ENCODE peak calls at places on chromosomes 7 and 10, in nine cellular contexts. J is A549, F is uterus, K is adrenal gland, P is thoracic aorta, Y is esophagus squamous epithelium, B is AG04449, T is ovary, X is mammary epithelial cell. E is an unnamed sample.

GRCh38 chr10:50461123-50461522 is 162.6 kb downstream of the SGMS1 start:
- DNase-seq in B (no peak), K (no peak), J (no peak), P (no peak), T (no peak), X (no peak), F (no peak), Y (no peak), E (no peak)

GRCh38 chr7:80453699-80454340 is 58.0 kb downstream of the GNAT3 start:
- DNase-seq in P (no peak), K (no peak), T (no peak), J (peak), B (no peak), F (no peak), Y (no peak), X (no peak), E (no peak)

GRCh38 chr10:29285624-29286051 is 3.2 kb upstream of the LYZL1 start:
- DNase-seq in K (no peak), J (no peak), X (no peak), P (no peak), F (no peak), Y (no peak), B (no peak), T (no peak), E (no peak)

GRCh38 chr7:130458256-130458655 is 17.4 kb upstream of the CEP41 start:
- DNase-seq in B (no peak), J (no peak), K (no peak), T (no peak), F (no peak), P (no peak), X (no peak), Y (no peak), E (no peak)

GRCh38 chr7:78953726-78954363 is 499.6 kb downstream of the MAGI2 start:
- DNase-seq in K (no peak), P (no peak), J (no peak), F (no peak), X (no peak), Y (no peak), T (no peak), B (no peak), E (no peak)

GRCh38 chr7:1662767-1663166 is 7.3 kb upstream of the ELFN1 start:
- DNase-seq in J (no peak), P (no peak), X (no peak), K (no peak), Y (no peak), F (peak), T (peak), B (no peak), E (no peak)

GRCh38 chr7:40232242-40232929 is 97.6 kb downstream of the SUGCT start:
- DNase-seq in P (no peak), T (no peak), F (no peak), X (peak), Y (no peak), J (peak), B (peak), K (peak), E (peak)

GRCh38 chr10:15990523-15991129 is 130.3 kb upstream of the MINDY3 start:
- DNase-seq in J (no peak), X (no peak), Y (no peak), P (no peak), B (no peak), T (no peak), F (no peak), K (no peak), E (no peak)

GRCh38 chr10:110363572-110364411 is 59.1 kb upstream of the SMNDC1 start:
- DNase-seq in T (no peak), F (no peak), P (no peak), K (no peak), J (no peak), X (peak), Y (no peak), B (no peak), E (no peak)

GRCh38 chr10:23174075-23174973 is 17.8 kb upstream of the PTF1A start:
- DNase-seq in P (no peak), K (no peak), Y (no peak), B (no peak), T (no peak), J (no peak), X (peak), F (no peak), E (no peak)

GRCh38 chr10:75465110-75465509 is 33.7 kb downstream of the LRMDA start:
- DNase-seq in P (no peak), Y (no peak), F (no peak), J (no peak), B (no peak), T (no peak), K (no peak), X (peak), E (no peak)

GRCh38 chr10:22476601-22477364 is 131.5 kb downstream of the SPAG6 start:
- DNase-seq in B (no peak), X (no peak), K (no peak), P (no peak), F (no peak), T (no peak), Y (no peak), J (no peak), E (no peak)

DNA sequence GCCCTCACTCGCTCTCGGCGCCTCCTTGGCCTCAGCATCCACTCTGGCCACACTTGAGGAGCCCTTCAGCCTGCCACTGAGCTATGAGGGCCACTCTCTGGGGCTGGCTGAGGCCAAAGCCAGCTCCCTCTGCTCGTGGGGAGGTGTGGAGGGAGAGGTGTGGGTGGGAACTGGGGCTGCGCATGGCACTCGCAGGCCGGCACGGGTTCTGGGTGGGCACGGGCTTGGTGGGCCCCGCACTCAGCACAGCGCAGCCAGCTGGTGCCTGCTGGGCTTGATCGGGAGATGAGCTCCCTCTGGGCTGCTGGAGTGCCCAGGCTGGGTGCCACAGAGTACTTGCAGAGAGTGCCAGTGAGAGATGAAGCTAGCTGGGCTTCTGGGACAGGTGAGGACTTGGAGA is 875.5 kb downstream of the XPNPEP1 start:
- DNase-seq in F (no peak), X (no peak), T (no peak), P (no peak), B (no peak), K (no peak), Y (no peak), J (no peak), E (no peak)
- H3K4me3 ChIP-seq in F (no peak), X (no peak), T (no peak), P (no peak), B (no peak), K (no peak), Y (no peak), J (no peak), E (no peak)

DNA sequence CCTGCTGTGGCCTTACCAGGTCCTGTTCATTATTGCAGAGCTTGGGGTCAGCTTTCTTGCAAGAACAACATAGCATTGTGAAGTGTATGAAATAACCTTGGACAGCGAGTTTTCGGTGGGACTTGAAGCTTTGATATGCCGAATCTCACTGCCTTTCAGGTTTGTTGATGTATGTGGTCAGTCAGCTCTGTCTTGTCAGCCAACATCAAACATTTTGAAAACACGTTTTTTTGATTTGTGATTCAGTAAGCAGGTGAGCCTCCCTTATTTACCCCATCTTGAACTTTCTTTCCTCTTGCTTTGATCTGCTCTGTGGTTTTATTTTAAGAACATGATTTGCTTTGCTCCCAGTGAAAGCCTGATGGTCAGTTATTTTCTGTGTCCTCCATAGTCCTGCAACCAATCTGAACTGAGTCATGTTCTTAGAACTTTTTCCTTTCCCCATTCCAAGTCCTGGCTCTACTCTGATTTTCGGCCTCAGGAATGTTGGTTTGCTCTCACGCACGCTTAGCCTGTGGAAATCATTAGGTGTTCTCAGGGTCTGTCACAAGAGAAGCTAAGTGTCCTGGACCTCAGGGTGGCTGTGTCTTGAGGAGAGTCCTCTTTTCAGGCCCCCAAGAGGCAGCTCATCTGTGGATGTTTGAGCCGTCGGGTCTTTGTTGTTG is 8.7 kb downstream of the WBP1L start:
- DNase-seq in Y (no peak), F (peak), K (peak), B (peak), X (no peak), P (no peak), J (no peak), T (peak), E (no peak)
- H3K4me3 ChIP-seq in Y (no peak), F (no peak), K (no peak), B (no peak), X (no peak), P (peak), J (no peak), T (no peak), E (no peak)

GRCh38 chr10:89416465-89416864 is 2.1 kb downstream of the IFIT5 start:
- DNase-seq in J (no peak), T (no peak), X (no peak), Y (no peak), P (no peak), B (no peak), F (no peak), K (no peak), E (no peak)
- H3K4me3 ChIP-seq in J (no peak), T (no peak), X (no peak), Y (no peak), P (no peak), B (no peak), F (no peak), K (no peak), E (no peak)

GRCh38 chr10:89838002-89838615 is 136.7 kb downstream of the KIF20B start:
- DNase-seq in B (no peak), P (no peak), X (no peak), J (no peak), K (no peak), F (no peak), Y (no peak), T (no peak), E (no peak)
- H3K4me3 ChIP-seq in B (peak), P (peak), X (no peak), J (no peak), K (no peak), F (peak), Y (peak), T (peak), E (peak)

GRCh38 chr7:142799483-142799882 is 28.7 kb downstream of the PRSS2 start:
- DNase-seq in F (no peak), B (no peak), J (no peak), Y (no peak), K (no peak), X (no peak), P (no peak), T (no peak), E (no peak)

GRCh38 chr7:142797342-142797798 is 26.6 kb downstream of the PRSS2 start:
- DNase-seq in Y (no peak), T (no peak), X (no peak), K (no peak), F (no peak), B (no peak), P (no peak), J (no peak), E (no peak)

GRCh38 chr7:142798451-142799438 is 28.0 kb downstream of the PRSS2 start:
- DNase-seq in B (no peak), K (no peak), J (no peak), T (no peak), F (no peak), Y (no peak), X (no peak), P (no peak), E (no peak)

GRCh38 chr7:142796501-142797341 is 26.0 kb downstream of the PRSS2 start:
- DNase-seq in J (no peak), P (no peak), T (no peak), X (no peak), K (no peak), Y (no peak), B (no peak), F (no peak), E (no peak)

GRCh38 chr7:142797799-142798377 is 27.1 kb downstream of the PRSS2 start:
- DNase-seq in F (no peak), Y (no peak), K (no peak), J (no peak), B (no peak), X (no peak), T (no peak), P (no peak), E (no peak)
- H3K4me3 ChIP-seq in F (peak), Y (peak), K (no peak), J (no peak), B (peak), X (no peak), T (peak), P (peak), E (peak)

DNA sequence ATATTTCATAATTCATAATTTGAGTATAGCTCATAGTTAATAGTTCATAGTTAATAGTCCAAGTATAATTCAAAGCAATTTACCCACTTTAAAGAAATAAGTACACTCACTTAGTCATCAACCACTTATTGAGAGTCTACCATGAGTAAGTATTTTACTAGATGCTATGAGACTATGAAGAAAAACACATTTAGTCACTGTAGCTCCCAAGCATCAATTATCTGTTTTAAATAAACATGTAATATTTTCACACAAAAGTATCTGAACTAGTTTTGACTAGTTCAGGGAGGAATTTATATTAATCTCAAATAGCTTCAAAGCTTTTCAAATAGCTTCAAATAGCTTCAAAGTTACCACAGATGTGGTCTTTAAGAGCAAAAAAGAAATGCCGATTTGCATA is 119.2 kb downstream of the ANK3 start:
- DNase-seq in X (peak), P (no peak), B (no peak), K (no peak), Y (no peak), F (no peak), T (no peak), J (no peak), E (no peak)
- H3K4me3 ChIP-seq in X (no peak), P (no peak), B (no peak), K (no peak), Y (no peak), F (no peak), T (no peak), J (no peak), E (no peak)

DNA sequence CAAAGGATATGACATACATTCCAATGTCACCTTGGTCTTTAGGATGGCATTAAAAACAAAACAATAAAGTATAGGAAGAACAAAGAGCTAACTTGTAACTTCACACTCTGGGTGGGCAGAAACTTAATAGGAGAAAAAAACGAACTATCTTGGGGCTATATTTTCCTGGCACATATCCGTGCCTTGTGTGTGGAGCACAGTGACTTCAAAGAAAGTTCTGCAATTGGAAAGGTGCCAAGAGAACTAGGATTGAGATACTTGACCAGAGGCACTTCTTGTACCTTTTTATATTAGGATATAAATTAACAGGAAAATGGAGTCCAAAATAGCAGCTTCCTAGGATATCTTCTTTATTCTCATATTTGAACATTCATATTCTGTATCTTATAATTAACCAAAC is 148.4 kb downstream of the SEMA3D start:
- DNase-seq in X (no peak), F (no peak), T (no peak), Y (no peak), J (no peak), P (no peak), K (no peak), B (no peak), E (no peak)
- H3K4me3 ChIP-seq in X (no peak), F (no peak), T (no peak), Y (no peak), J (no peak), P (no peak), K (no peak), B (no peak), E (no peak)

GRCh38 chr7:43701929-43702328 is 27.4 kb downstream of the COA1 start:
- DNase-seq in Y (no peak), K (no peak), X (no peak), P (no peak), B (no peak), J (no peak), T (no peak), F (no peak), E (no peak)
- H3K4me3 ChIP-seq in Y (no peak), K (no peak), X (no peak), P (no peak), B (no peak), J (no peak), T (no peak), F (no peak), E (no peak)

DNA sequence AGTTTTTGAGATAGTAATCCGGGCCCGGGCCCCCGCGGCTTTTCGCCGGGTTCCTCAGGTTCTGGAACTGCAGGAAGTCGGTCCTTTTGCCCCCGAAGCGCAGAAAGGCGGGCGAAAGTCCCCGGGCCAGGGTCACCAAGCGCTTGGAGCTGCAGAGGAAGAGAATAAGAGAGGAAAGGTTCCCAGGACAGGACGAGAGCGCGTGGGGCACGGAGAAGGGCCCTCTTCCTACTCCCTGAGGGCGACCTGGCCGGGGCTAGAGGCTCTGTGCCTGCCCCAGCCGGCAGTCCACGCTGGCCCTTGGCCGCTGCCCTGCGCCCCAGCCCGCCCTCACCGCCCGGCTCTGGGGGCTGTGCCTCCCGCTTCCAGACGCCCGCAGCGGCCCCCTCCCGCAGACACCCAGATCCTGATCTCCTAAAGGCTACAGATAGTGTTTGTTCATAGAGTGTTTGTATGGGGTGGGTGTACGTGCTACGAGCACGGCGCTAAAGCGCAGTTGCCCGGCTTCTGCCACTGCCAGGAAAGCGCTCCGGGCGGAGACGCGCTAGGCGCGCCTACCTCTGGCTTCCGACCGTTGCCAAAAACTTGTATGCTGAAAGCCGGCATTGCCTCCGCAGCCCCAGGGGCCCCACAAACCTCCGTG is 3.2 kb downstream of the HPSE2 start:
- DNase-seq in Y (no peak), X (no peak), F (no peak), T (no peak), K (no peak), P (no peak), B (no peak), J (no peak), E (no peak)
- H3K4me3 ChIP-seq in Y (no peak), X (no peak), F (no peak), T (no peak), K (no peak), P (peak), B (no peak), J (no peak), E (no peak)

E was measured in retinal pigment epithelial cell.